ENCODE peak calls at places on chromosomes 11 and 22, in seven cellular contexts. H, I, J, K, P, L and T are unnamed samples.

GRCh38 chr22:23705358-23705757 is 14.5 kb downstream of the RGL4 start:
- DNase-seq in H (no peak), I (no peak), J (no peak), K (no peak), P (no peak), L (no peak), T (no peak)

GRCh38 chr11:75924966-75925784 is 110.2 kb downstream of the UVRAG start:
- DNase-seq in H (no peak), I (no peak), J (no peak), K (no peak), P (no peak), L (peak), T (no peak)

GRCh38 chr11:28860898-28861297 is 752.7 kb downstream of the METTL15 start:
- DNase-seq in H (peak), I (no peak), J (no peak), K (no peak), P (no peak), L (peak), T (no peak)

GRCh38 chr11:79403839-79404238 is 37.0 kb downstream of the TENM4 start:
- DNase-seq in H (no peak), I (no peak), J (no peak), K (no peak), P (no peak), L (no peak), T (no peak)

GRCh38 chr11:61728940-61729219 is 23.6 kb upstream of the MYRF start:
- DNase-seq in H (peak), I (no peak), J (no peak), K (no peak), P (no peak), L (no peak), T (no peak)

GRCh38 chr11:1782831-1783724 is 19.4 kb upstream of the CTSD start:
- DNase-seq in H (no peak), I (peak), J (no peak), K (no peak), P (no peak), L (no peak), T (no peak)

GRCh38 chr22:48871176-48871840 is 956.4 kb downstream of the BRD1 start:
- DNase-seq in H (no peak), I (no peak), J (no peak), K (no peak), P (no peak), L (no peak), T (no peak)

GRCh38 chr11:62008177-62008576 is 40.7 kb upstream of the FTH1 start:
- DNase-seq in H (no peak), I (no peak), J (no peak), K (no peak), P (no peak), L (no peak), T (no peak)

GRCh38 chr22:37659897-37660708 is 1.6 kb downstream of the PDXP start:
- DNase-seq in H (no peak), I (no peak), J (no peak), K (no peak), P (no peak), L (no peak), T (no peak)
- H2AFZ ChIP-seq in H (no peak), I (no peak), J (no peak), K (no peak), P (no peak), L (no peak), T (no peak)

GRCh38 chr22:30665786-30666185 is 1.9 kb downstream of the DUSP18 start:
- DNase-seq in H (no peak), I (no peak), J (no peak), K (no peak), P (no peak), L (no peak), T (no peak)

GRCh38 chr22:30665266-30665665 is 2.4 kb downstream of the DUSP18 start:
- DNase-seq in H (no peak), I (no peak), J (no peak), K (no peak), P (no peak), L (no peak), T (no peak)

GRCh38 chr22:30667486-30668305 is at the start of gene DUSP18:
- DNase-seq in H (peak), I (peak), J (peak), K (peak), P (peak), L (peak), T (peak)

GRCh38 chr22:30667092-30667485 is 586 bp downstream of the DUSP18 start:
- DNase-seq in H (peak), I (no peak), J (no peak), K (peak), P (no peak), L (peak), T (no peak)

GRCh38 chr22:30664798-30665197 is 2.9 kb downstream of the DUSP18 start:
- DNase-seq in H (no peak), I (no peak), J (no peak), K (no peak), P (no peak), L (no peak), T (no peak)
- TF ChIP-seq POLR2AphosphoS5 in H (no peak), I (no peak), J (no peak), K (no peak), P (no peak), L (no peak), T (no peak)

GRCh38 chr22:38505595-38506117 is 455 bp downstream of the DDX17 start:
- DNase-seq in H (no peak), I (peak), J (no peak), K (no peak), P (peak), L (peak), T (peak)
- H2AFZ ChIP-seq in H (no peak), I (no peak), J (no peak), K (no peak), P (peak), L (peak), T (no peak)

DNA sequence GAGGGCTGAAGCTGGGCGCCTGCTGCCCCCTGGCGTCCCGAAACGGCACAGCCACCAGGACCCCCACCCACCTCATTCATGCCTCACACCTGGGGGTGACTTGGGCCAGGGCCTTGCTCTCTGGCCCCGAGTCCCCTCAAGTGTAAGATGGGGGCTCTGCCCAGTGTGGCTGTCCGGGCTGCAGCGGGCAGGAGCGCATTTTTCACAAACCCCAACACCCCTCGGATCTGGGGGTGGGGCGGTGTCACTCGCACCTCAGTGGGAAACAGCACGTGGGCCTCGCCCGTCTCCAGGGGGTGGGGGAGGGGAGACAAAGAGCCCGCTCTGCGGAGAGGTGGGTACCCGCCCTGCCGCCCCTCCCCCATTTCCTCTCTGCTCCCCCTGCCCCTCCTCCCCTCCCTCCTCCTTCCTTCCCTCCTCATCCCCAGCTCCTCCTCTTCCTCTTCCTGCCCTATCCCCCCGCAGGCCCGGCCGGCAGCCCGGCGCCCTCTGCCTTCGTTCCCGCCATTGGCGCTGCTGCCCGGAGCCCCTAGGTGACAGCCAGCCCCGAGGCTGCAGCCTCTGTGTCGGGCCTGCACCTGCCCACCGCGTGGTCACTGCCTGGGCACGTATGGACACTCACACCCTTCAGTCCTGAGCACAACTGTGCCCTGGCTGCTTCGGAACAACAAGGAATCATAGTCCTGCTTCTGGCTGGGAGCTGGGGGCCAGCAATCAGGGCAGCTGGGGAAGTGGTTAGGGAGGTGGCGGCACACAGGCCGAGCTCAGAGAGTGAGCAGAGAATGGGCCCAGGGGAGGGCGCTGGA is 6.8 kb upstream of the CDKN1C start:
- DNase-seq in H (no peak), I (peak), J (peak), K (no peak), P (peak), L (peak), T (peak)
- TF ChIP-seq POLR2AphosphoS5 in H (no peak), I (no peak), J (peak), K (no peak), P (no peak), L (peak), T (peak)

GRCh38 chr11:126654886-126655806 is 299.7 kb downstream of the ST3GAL4 start:
- DNase-seq in H (no peak), I (no peak), J (no peak), K (no peak), P (no peak), L (no peak), T (no peak)
- H2AFZ ChIP-seq in H (no peak), I (no peak), J (peak), K (no peak), P (no peak), L (no peak), T (peak)

DNA sequence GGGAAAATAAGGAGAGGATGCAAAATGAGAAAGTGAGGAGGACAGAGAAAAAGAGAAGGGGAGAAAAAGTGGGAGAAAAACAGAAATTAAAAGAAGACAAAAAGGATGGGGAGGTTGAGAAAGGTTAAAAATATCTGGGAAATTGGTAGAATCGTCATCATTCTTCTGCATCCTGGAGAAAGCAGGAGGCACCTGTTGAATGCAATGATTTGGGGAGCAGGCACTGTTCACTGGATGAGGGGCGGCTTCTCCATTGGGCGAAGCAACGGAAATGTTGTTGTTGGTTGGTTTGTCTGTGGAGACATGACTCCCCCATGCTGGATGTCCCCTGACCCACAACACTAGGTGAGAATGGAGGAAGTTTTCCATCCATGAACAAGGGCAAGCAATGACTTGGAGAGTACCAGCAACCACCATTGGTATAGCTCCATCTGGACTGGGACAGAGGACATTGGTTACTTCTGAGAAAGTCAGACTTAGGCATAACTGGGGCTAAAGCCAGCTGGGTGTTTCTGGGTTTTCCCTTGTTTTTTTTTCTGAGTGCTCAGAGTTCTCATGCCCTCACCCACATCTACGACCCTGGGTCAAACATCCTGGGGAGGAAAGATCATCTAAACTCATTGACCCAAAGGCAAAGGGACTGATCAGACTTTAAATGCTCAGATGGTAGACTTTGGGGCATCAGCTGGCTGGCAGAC is 11.9 kb upstream of the CD44 start:
- DNase-seq in H (no peak), I (no peak), J (no peak), K (no peak), P (no peak), L (no peak), T (no peak)
- TF ChIP-seq POLR2AphosphoS5 in H (no peak), I (no peak), J (no peak), K (no peak), P (no peak), L (no peak), T (no peak)

GRCh38 chr22:30195245-30196140 is 51.1 kb downstream of the LIF start:
- DNase-seq in H (no peak), I (no peak), J (no peak), K (peak), P (no peak), L (peak), T (no peak)
- H2AFZ ChIP-seq in H (peak), I (peak), J (peak), K (peak), P (peak), L (peak), T (no peak)